ENCODE peak calls at places on chromosomes 12 and 14, in nine cellular contexts. M, Y, I, S, D, V, T, F and L are unnamed samples.

GRCh38 chr12:27523305-27523641 is 733 bp upstream of the PPFIBP1 start:
- DNase-seq in M (no peak), S (no peak), V (no peak), F (no peak), Y (no peak), T (no peak), D (no peak), I (no peak), L (no peak)

GRCh38 chr12:64042901-64043300 is 179.2 kb downstream of the KICS2 start:
- DNase-seq in Y (peak; percentile 82), T (no peak), S (peak; percentile 34), M (no peak), V (peak; percentile 87), F (no peak), I (no peak), D (no peak), L (no peak)

GRCh38 chr14:91175296-91175695 is 61.4 kb downstream of the DGLUCY start:
- DNase-seq in S (no peak), D (no peak), M (no peak), I (no peak), F (no peak), V (no peak), Y (no peak), T (no peak), L (no peak)

GRCh38 chr12:58491296-58491695 is 429.0 kb downstream of the LRIG3 start:
- DNase-seq in I (no peak), S (peak; percentile 75), M (no peak), D (no peak), F (no peak), Y (peak; percentile 60), T (no peak), V (peak; percentile 43), L (no peak)

GRCh38 chr12:121015825-121016766 is at the start of gene C12orf43:
- DNase-seq in Y (peak; percentile 55), M (peak; percentile 93), V (peak; percentile 91), T (peak; percentile 93), I (peak; percentile 97), D (peak; percentile 92), F (peak; percentile 97), S (peak; percentile 69), L (peak; percentile 85)

GRCh38 chr12:128644664-128645296 is 179.0 kb downstream of the SLC15A4 start:
- DNase-seq in S (no peak), Y (no peak), I (peak; percentile 92), F (peak; percentile 57), V (no peak), D (no peak), T (no peak), M (no peak), L (peak; percentile 28)

GRCh38 chr12:101713059-101713682 is 15.7 kb downstream of the CHPT1 start:
- DNase-seq in D (no peak), V (no peak), T (no peak), F (peak; percentile 53), I (peak; percentile 70), M (peak; percentile 83), S (no peak), Y (no peak), L (no peak)

GRCh38 chr14:55539975-55540374 is 40.0 kb upstream of the KTN1 start:
- DNase-seq in Y (no peak), S (no peak), T (peak; percentile 45), V (no peak), M (no peak), D (no peak), F (no peak), I (no peak), L (no peak)

GRCh38 chr14:94390372-94391086 is 2.1 kb upstream of the SERPINA1 start:
- DNase-seq in D (peak; percentile 71), S (no peak), M (peak; percentile 96), I (peak; percentile 89), F (no peak), T (no peak), Y (no peak), V (peak; percentile 50), L (no peak)

GRCh38 chr14:58808828-58809227 is 171.1 kb downstream of the DACT1 start:
- DNase-seq in F (no peak), Y (no peak), V (peak; percentile 62), M (no peak), D (no peak), S (no peak), I (peak; percentile 28), T (no peak), L (no peak)

GRCh38 chr14:99663716-99664635 is 19.0 kb downstream of the HHIPL1 start:
- DNase-seq in S (no peak), T (no peak), D (no peak), Y (no peak), M (no peak), I (no peak), V (no peak), F (peak; percentile 64), L (peak; percentile 22)

GRCh38 chr14:97299661-97300060 is 502.5 kb downstream of the VRK1 start:
- DNase-seq in M (no peak), D (no peak), Y (no peak), V (no peak), F (peak; percentile 8), T (no peak), I (peak; percentile 23), S (no peak), L (peak; percentile 9)

GRCh38 chr12:46661161-46661845 is 164.5 kb downstream of the SLC38A4 start:
- DNase-seq in V (peak; percentile 96), Y (peak; percentile 91), S (peak; percentile 85), F (peak; percentile 78), I (peak; percentile 63), D (no peak), T (peak; percentile 30), M (no peak), L (no peak)

GRCh38 chr14:104639889-104640548 is 35.4 kb upstream of the TMEM179 start:
- DNase-seq in Y (peak; percentile 7), F (peak; percentile 85), T (peak; percentile 85), V (peak; percentile 58), M (peak; percentile 78), I (peak; percentile 72), S (no peak), D (peak; percentile 53), L (no peak)

GRCh38 chr12:107014050-107014449 is 27.1 kb upstream of the MTERF2 start:
- DNase-seq in Y (no peak), F (peak; percentile 16), M (no peak), V (no peak), S (no peak), D (no peak), T (no peak), I (peak; percentile 74), L (no peak)

GRCh38 chr14:93994919-93995682 is 2.0 kb upstream of the CCDC197 start:
- DNase-seq in S (peak; percentile 21), T (no peak), Y (no peak), I (no peak), M (no peak), V (peak; percentile 45), D (peak; percentile 90), F (peak; percentile 28), L (no peak)

GRCh38 chr12:9363145-9363544 is 154.9 kb upstream of the PZP start:
- DNase-seq in D (no peak), T (no peak), M (no peak), V (no peak), Y (no peak), F (no peak), I (no peak), S (no peak), L (no peak)

GRCh38 chr12:9367201-9367600 is 159.0 kb upstream of the PZP start:
- DNase-seq in S (no peak), M (no peak), I (peak; percentile 3), V (no peak), Y (no peak), F (no peak), D (no peak), T (no peak), L (no peak)

GRCh38 chr12:9367828-9368227 is 159.6 kb upstream of the PZP start:
- DNase-seq in V (no peak), M (no peak), Y (no peak), F (no peak), T (no peak), I (no peak), D (no peak), S (no peak), L (no peak)

GRCh38 chr12:9364224-9365176 is 156.3 kb upstream of the PZP start:
- DNase-seq in D (no peak), Y (peak; percentile 65), V (peak; percentile 45), M (no peak), I (peak; percentile 8), S (peak; percentile 57), T (no peak), F (no peak), L (no peak)

GRCh38 chr12:9365296-9365695 is 157.1 kb upstream of the PZP start:
- DNase-seq in V (no peak), F (no peak), I (no peak), Y (no peak), M (no peak), D (no peak), T (no peak), S (no peak), L (no peak)
- H3K4me3 ChIP-seq in V (no peak overlapping the region), F (no peak overlapping the region), I (no peak overlapping the region), Y (no peak overlapping the region), M (no peak overlapping the region), D (no peak overlapping the region), T (no peak overlapping the region), S (no peak overlapping the region), L (no peak overlapping the region)

GRCh38 chr12:77190022-77190421 is 124.7 kb upstream of the E2F7 start:
- DNase-seq in D (no peak), T (no peak), F (no peak), Y (peak; percentile 88), I (no peak), S (peak; percentile 73), M (no peak), V (peak; percentile 72), L (no peak)
- H3K4me3 ChIP-seq in D (no peak overlapping the region), T (no peak overlapping the region), F (no peak overlapping the region), Y (no peak overlapping the region), I (no peak overlapping the region), S (no peak overlapping the region), M (no peak overlapping the region), V (no peak overlapping the region), L (no peak overlapping the region)

GRCh38 chr12:96192926-96193573 is 1.1 kb upstream of the ELK3 start:
- DNase-seq in V (no peak), I (no peak), D (peak; percentile 69), T (no peak), F (no peak), M (no peak), S (no peak), Y (no peak), L (no peak)
- H3K4me3 ChIP-seq in V (no peak overlapping the region), I (no peak overlapping the region), D (no peak overlapping the region), T (no peak overlapping the region), F (no peak overlapping the region), M (no peak overlapping the region), S (no peak overlapping the region), Y (no peak overlapping the region), L (no peak overlapping the region)

GRCh38 chr14:52020866-52021717 is 31.7 kb downstream of the RTRAF start:
- DNase-seq in I (peak; percentile 50), T (no peak), S (no peak), Y (no peak), V (peak; percentile 74), D (no peak), F (no peak), M (no peak), L (no peak)
- H3K4me3 ChIP-seq in I (no peak overlapping the region), T (no peak overlapping the region), S (no peak overlapping the region), Y (no peak overlapping the region), V (no peak overlapping the region), D (no peak overlapping the region), F (no peak overlapping the region), M (no peak overlapping the region), L (no peak overlapping the region)